ENCODE peak calls at places on chromosomes 6 and 20, in eight cellular contexts. P, C, M, O, B, Z, E and F are unnamed samples.
A peak's percentile ranks its signal among the peaks of the same experiment; 100 is the strongest.

GRCh38 chr6:22149501-22150490 is 147.0 kb downstream of the PRL start:
- DNase-seq in P (no peak), C (peak; percentile 51), M (no peak), O (no peak), B (peak; percentile 59), Z (no peak), E (no peak), F (peak; percentile 32)

GRCh38 chr6:143468026-143468425 is 17.4 kb downstream of the PEX3 start:
- DNase-seq in P (no peak), C (no peak), M (no peak), O (peak; percentile 8), B (no peak), Z (no peak), E (no peak), F (no peak)

GRCh38 chr6:54236984-54237383 is 71.3 kb upstream of the TINAG start:
- DNase-seq in P (no peak), C (no peak), M (no peak), O (no peak), B (no peak), Z (no peak), E (no peak), F (no peak)

GRCh38 chr6:19024737-19025136 is 637.6 kb downstream of the RNF144B start:
- DNase-seq in P (no peak), C (no peak), M (no peak), O (peak; percentile 10), B (peak; percentile 54), Z (no peak), E (no peak), F (peak; percentile 28)

GRCh38 chr20:59121714-59122376 is 41.8 kb upstream of the ZNF831 start:
- DNase-seq in P (no peak), C (no peak), M (no peak), O (no peak), B (no peak), Z (no peak), E (no peak), F (no peak)

GRCh38 chr6:113969888-113970807 is 800 bp downstream of the HDAC2 start:
- DNase-seq in P (peak; percentile 56), C (peak; percentile 58), M (peak; percentile 50), O (peak; percentile 43), B (peak; percentile 49), Z (peak; percentile 77), E (no peak), F (peak; percentile 65)

GRCh38 chr6:107653183-107653580 is 163.3 kb downstream of the SOBP start:
- DNase-seq in P (no peak), C (no peak), M (peak; percentile 56), O (no peak), B (no peak), Z (no peak), E (no peak), F (no peak)

GRCh38 chr6:111114484-111114883 is 27.2 kb downstream of the SLC16A10 start:
- DNase-seq in P (no peak), C (no peak), M (no peak), O (no peak), B (peak; percentile 16), Z (no peak), E (no peak), F (no peak)

GRCh38 chr6:100175814-100176275 is 181.8 kb upstream of the MCHR2 start:
- DNase-seq in P (no peak), C (no peak), M (no peak), O (peak; percentile 3), B (peak; percentile 92), Z (no peak), E (no peak), F (no peak)

GRCh38 chr20:25063546-25063945 is 5.6 kb upstream of the ACSS1 start:
- DNase-seq in P (no peak), C (no peak), M (no peak), O (no peak), B (no peak), Z (no peak), E (no peak), F (no peak)

GRCh38 chr6:29755295-29755871 is 32.1 kb downstream of the HLA-F start:
- DNase-seq in P (no peak), C (no peak), M (no peak), O (no peak), B (no peak), Z (no peak), E (no peak), F (no peak)

GRCh38 chr6:21128601-21129000 is 464.9 kb upstream of the SOX4 start:
- DNase-seq in P (no peak), C (no peak), M (no peak), O (no peak), B (no peak), Z (no peak), E (no peak), F (no peak)

GRCh38 chr6:40874495-40874894 is 164.5 kb downstream of the UNC5CL start:
- DNase-seq in P (no peak), C (no peak), M (no peak), O (no peak), B (no peak), Z (no peak), E (peak; percentile 35), F (no peak)

GRCh38 chr20:36065427-36065998 is 89.0 kb upstream of the EPB41L1 start:
- DNase-seq in P (no peak), C (no peak), M (no peak), O (no peak), B (no peak), Z (no peak), E (no peak), F (no peak)

DNA sequence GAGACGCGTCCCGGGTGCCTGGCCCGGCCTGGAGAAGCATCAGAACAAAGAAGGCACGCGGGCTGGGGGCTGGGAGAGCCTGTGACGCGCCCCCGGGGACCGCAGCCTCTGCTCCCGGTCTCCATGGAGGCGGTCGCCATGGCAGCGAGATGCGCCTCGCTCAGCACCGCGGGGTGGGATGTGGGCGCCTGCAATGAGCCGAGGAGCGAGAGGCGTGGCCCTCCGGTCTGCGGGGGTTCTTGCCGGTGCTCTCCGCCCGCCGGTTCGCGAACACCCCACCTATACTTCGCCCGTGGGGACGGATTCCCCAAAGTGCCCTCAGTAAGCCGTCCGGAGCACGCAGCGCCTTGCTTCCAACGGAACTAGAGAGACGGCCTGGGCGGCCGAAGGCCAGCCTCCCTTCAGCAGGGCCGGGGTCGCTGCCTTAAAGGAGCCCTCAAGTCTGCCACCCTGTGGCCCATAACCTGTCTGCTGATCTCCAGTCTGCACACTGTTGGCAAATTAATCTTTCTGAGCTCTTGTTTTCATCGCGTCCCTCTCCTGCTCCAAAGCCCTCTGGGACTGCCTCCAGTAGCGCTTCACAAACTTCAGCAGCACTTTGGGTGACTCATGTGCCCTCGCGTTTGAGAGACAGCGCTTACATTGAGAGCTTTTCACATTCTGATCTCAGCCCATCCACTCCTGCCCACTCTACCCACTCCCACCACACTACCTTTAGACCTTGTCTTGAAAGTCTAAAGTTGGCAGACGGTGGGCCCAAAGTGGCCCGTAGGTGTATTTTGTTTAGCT is 983 bp upstream of the ADISSP start:
- DNase-seq in P (peak; percentile 83), C (peak; percentile 84), M (peak; percentile 75), O (peak; percentile 67), B (peak; percentile 81), Z (peak; percentile 84), E (peak; percentile 47), F (peak; percentile 91)
- TF ChIP-seq CTCF in P (peak; percentile 71), C (peak; percentile 41), M (peak; percentile 48), O (peak; percentile 73), B (peak; percentile 43), Z (peak; percentile 55), E (peak; percentile 55), F (peak; percentile 55)

DNA sequence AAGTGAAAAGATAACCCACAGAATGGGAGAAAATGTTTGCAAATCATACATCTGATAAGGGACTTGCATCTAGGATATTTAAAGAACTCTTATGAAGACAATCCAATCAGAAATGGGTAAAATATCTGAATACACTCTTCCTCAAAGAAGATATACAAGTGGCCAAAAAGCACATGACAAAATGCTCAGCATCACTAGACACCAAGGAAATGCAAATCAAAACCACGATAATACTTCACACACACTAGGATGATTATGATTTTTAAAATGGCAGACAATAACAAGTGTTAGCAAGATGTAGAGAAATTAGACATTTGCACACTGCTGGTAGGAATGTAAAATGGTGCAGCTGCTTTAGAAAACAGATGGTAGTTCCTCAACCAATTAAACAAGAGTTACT is 34.8 kb upstream of the SIRT5 start:
- DNase-seq in P (no peak), C (no peak), M (no peak), O (no peak), B (no peak), Z (no peak), E (no peak), F (no peak)
- TF ChIP-seq CTCF in P (no peak), C (no peak), M (no peak), O (no peak), B (no peak), Z (no peak), E (no peak), F (no peak)

DNA sequence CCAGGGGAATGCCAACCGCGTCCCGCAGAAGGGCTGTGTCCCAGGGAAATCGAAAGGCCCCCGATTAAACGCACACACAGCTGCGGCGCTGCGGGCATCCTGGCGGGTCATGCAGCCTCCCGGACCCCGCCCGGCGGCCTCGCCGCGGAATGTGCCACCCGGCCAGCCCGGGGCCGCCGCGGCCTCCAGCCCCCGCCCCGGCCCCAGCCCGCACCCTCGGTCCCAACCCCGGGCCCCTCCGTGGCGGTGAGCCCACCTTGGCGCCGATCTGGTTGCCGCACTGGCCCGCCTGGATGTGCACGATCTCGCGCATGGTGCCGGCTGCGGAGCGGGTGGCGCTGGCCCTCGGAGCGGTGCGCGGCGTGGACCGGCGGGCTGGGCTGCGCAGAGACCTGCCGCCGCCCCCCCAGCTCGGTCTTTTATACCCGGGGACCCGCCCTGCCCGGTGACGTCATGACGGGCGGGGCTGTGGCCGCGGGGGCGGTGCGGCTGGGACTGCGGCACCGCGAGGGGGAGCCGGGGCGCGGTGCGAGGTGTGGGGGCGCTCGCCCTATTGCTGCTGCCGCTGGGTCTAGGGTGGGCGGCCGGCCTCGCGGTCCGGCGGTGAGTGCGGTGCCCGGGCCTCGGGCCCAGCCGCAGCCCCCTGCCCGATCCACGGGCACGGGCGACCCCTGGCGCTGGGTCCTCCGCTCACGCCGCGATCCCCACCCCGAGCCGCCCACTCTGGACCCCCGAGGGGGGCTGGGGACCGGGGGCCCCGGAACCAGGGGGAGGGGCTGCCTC is at the start of gene TUBB2A:
- DNase-seq in P (peak; percentile 99), C (peak; percentile 86), M (peak; percentile 87), O (peak; percentile 95), B (peak; percentile 87), Z (peak; percentile 86), E (peak; percentile 94), F (peak; percentile 86)
- TF ChIP-seq CTCF in P (peak; percentile 49), C (peak; percentile 26), M (peak; percentile 60), O (peak; percentile 81), B (peak; percentile 20), Z (peak; percentile 63), E (peak; percentile 33), F (no peak)

GRCh38 chr6:53148684-53149083 is at the start of gene GCM1:
- DNase-seq in P (no peak), C (no peak), M (no peak), O (no peak), B (no peak), Z (no peak), E (no peak), F (no peak)

GRCh38 chr6:53154071-53154470 is 5.4 kb upstream of the GCM1 start:
- DNase-seq in P (no peak), C (no peak), M (no peak), O (no peak), B (no peak), Z (no peak), E (no peak), F (no peak)

GRCh38 chr6:53154794-53155193 is 6.2 kb upstream of the GCM1 start:
- DNase-seq in P (no peak), C (no peak), M (no peak), O (no peak), B (no peak), Z (no peak), E (no peak), F (no peak)

GRCh38 chr6:53152576-53152975 is 3.9 kb upstream of the GCM1 start:
- DNase-seq in P (no peak), C (no peak), M (no peak), O (no peak), B (no peak), Z (no peak), E (no peak), F (no peak)

GRCh38 chr6:53151676-53152075 is 3.0 kb upstream of the GCM1 start:
- DNase-seq in P (peak; percentile 12), C (no peak), M (no peak), O (no peak), B (peak; percentile 26), Z (no peak), E (no peak), F (no peak)
- TF ChIP-seq CTCF in P (peak; percentile 44), C (no peak), M (no peak), O (no peak), B (peak; percentile 45), Z (no peak), E (peak; percentile 12), F (no peak)